ENCODE peak calls at places on chromosomes 5 and 9, in seven cellular contexts. One of them, this sample, is unnamed.
A peak's percentile ranks its signal among the peaks of the same experiment; 100 is the strongest.

GRCh38 chr5:141559481-141559880 is 59.3 kb downstream of the DIAPH1 start:
- DNase-seq in skeletal muscle cell: peak; percentile 57
- DNase-seq in fibroblast of the conjunctiva: no peak
- DNase-seq in germinal center: no peak
- DNase-seq in HuH-7: no peak
- DNase-seq in HTR-8/SVneo: no peak
- DNase-seq in frontal cortex: no peak
- DNase-seq in this sample: no peak

GRCh38 chr5:74334434-74335364 is 305.8 kb downstream of the ENC1 start:
- DNase-seq in skeletal muscle cell: no peak
- DNase-seq in fibroblast of the conjunctiva: no peak
- DNase-seq in germinal center: no peak
- DNase-seq in HuH-7: no peak
- DNase-seq in HTR-8/SVneo: no peak
- DNase-seq in frontal cortex: no peak
- DNase-seq in this sample: no peak

GRCh38 chr9:36346578-36346977 is 53.5 kb downstream of the RNF38 start:
- DNase-seq in skeletal muscle cell: no peak
- DNase-seq in fibroblast of the conjunctiva: no peak
- DNase-seq in germinal center: no peak
- DNase-seq in HuH-7: no peak
- DNase-seq in HTR-8/SVneo: no peak
- DNase-seq in frontal cortex: no peak
- DNase-seq in this sample: no peak

GRCh38 chr5:11277323-11277722 is 516.3 kb upstream of the DAP start:
- DNase-seq in skeletal muscle cell: no peak
- DNase-seq in fibroblast of the conjunctiva: no peak
- DNase-seq in germinal center: no peak
- DNase-seq in HuH-7: no peak
- DNase-seq in HTR-8/SVneo: no peak
- DNase-seq in frontal cortex: no peak
- DNase-seq in this sample: no peak

GRCh38 chr5:39619161-39619818 is 194.5 kb upstream of the DAB2 start:
- DNase-seq in skeletal muscle cell: no peak
- DNase-seq in fibroblast of the conjunctiva: no peak
- DNase-seq in germinal center: no peak
- DNase-seq in HuH-7: no peak
- DNase-seq in HTR-8/SVneo: no peak
- DNase-seq in frontal cortex: no peak
- DNase-seq in this sample: no peak

GRCh38 chr9:113612216-113612747 is 148.8 kb downstream of the RGS3 start:
- DNase-seq in skeletal muscle cell: no peak
- DNase-seq in fibroblast of the conjunctiva: no peak
- DNase-seq in germinal center: no peak
- DNase-seq in HuH-7: no peak
- DNase-seq in HTR-8/SVneo: no peak
- DNase-seq in frontal cortex: no peak
- DNase-seq in this sample: no peak

GRCh38 chr9:4073371-4073770 is 226.5 kb downstream of the GLIS3 start:
- DNase-seq in skeletal muscle cell: no peak
- DNase-seq in fibroblast of the conjunctiva: no peak
- DNase-seq in germinal center: no peak
- DNase-seq in HuH-7: no peak
- DNase-seq in HTR-8/SVneo: no peak
- DNase-seq in frontal cortex: no peak
- DNase-seq in this sample: no peak

GRCh38 chr9:97365634-97366033 is 46.3 kb upstream of the TDRD7 start:
- DNase-seq in skeletal muscle cell: no peak
- DNase-seq in fibroblast of the conjunctiva: no peak
- DNase-seq in germinal center: no peak
- DNase-seq in HuH-7: no peak
- DNase-seq in HTR-8/SVneo: no peak
- DNase-seq in frontal cortex: no peak
- DNase-seq in this sample: no peak

GRCh38 chr9:113573303-113573958 is 109.9 kb downstream of the RGS3 start:
- DNase-seq in skeletal muscle cell: no peak
- DNase-seq in fibroblast of the conjunctiva: no peak
- DNase-seq in germinal center: no peak
- DNase-seq in HuH-7: no peak
- DNase-seq in HTR-8/SVneo: no peak
- DNase-seq in frontal cortex: no peak
- DNase-seq in this sample: no peak

GRCh38 chr9:109017061-109017460 is 3.8 kb upstream of the CTNNAL1 start:
- DNase-seq in skeletal muscle cell: no peak
- DNase-seq in fibroblast of the conjunctiva: no peak
- DNase-seq in germinal center: no peak
- DNase-seq in HuH-7: no peak
- DNase-seq in HTR-8/SVneo: no peak
- DNase-seq in frontal cortex: no peak
- DNase-seq in this sample: no peak

GRCh38 chr9:113581865-113582697 is 118.6 kb downstream of the RGS3 start:
- DNase-seq in skeletal muscle cell: no peak
- DNase-seq in fibroblast of the conjunctiva: peak; percentile 54
- DNase-seq in germinal center: peak; percentile 89
- DNase-seq in HuH-7: no peak
- DNase-seq in HTR-8/SVneo: no peak
- DNase-seq in frontal cortex: peak; percentile 71
- DNase-seq in this sample: peak; percentile 73

GRCh38 chr5:2656186-2656585 is 95.3 kb downstream of the IRX2 start:
- DNase-seq in skeletal muscle cell: peak; percentile 15
- DNase-seq in fibroblast of the conjunctiva: no peak
- DNase-seq in germinal center: no peak
- DNase-seq in HuH-7: no peak
- DNase-seq in HTR-8/SVneo: no peak
- DNase-seq in frontal cortex: no peak
- DNase-seq in this sample: no peak

GRCh38 chr5:115773010-115773580 is 43.4 kb downstream of the CDO1 start:
- DNase-seq in skeletal muscle cell: peak; percentile 31
- DNase-seq in fibroblast of the conjunctiva: no peak
- DNase-seq in germinal center: no peak
- DNase-seq in HuH-7: no peak
- DNase-seq in HTR-8/SVneo: no peak
- DNase-seq in frontal cortex: no peak
- DNase-seq in this sample: no peak

GRCh38 chr5:137099651-137100050 is 399.5 kb downstream of the SPOCK1 start:
- DNase-seq in skeletal muscle cell: no peak
- DNase-seq in fibroblast of the conjunctiva: no peak
- DNase-seq in germinal center: no peak
- DNase-seq in HuH-7: no peak
- DNase-seq in HTR-8/SVneo: no peak
- DNase-seq in frontal cortex: no peak
- DNase-seq in this sample: no peak

GRCh38 chr9:113993838-113994540 is 84.1 kb downstream of the AMBP start:
- DNase-seq in skeletal muscle cell: peak; percentile 35
- DNase-seq in fibroblast of the conjunctiva: peak; percentile 51
- DNase-seq in germinal center: no peak
- DNase-seq in HuH-7: no peak
- DNase-seq in HTR-8/SVneo: no peak
- DNase-seq in frontal cortex: peak; percentile 72
- DNase-seq in this sample: peak; percentile 73

GRCh38 chr5:137370511-137371071 is 128.5 kb downstream of the SPOCK1 start:
- DNase-seq in skeletal muscle cell: no peak
- DNase-seq in fibroblast of the conjunctiva: no peak
- DNase-seq in germinal center: no peak
- DNase-seq in HuH-7: no peak
- DNase-seq in HTR-8/SVneo: peak; percentile 35
- DNase-seq in frontal cortex: no peak
- DNase-seq in this sample: no peak

GRCh38 chr9:100088202-100088601 is 10.6 kb downstream of the ERP44 start:
- DNase-seq in skeletal muscle cell: no peak
- DNase-seq in fibroblast of the conjunctiva: no peak
- DNase-seq in germinal center: no peak
- DNase-seq in HuH-7: no peak
- DNase-seq in HTR-8/SVneo: no peak
- DNase-seq in frontal cortex: no peak
- DNase-seq in this sample: no peak

GRCh38 chr5:50808406-50808805 is 142.0 kb downstream of the PARP8 start:
- DNase-seq in skeletal muscle cell: no peak
- DNase-seq in fibroblast of the conjunctiva: no peak
- DNase-seq in germinal center: no peak
- DNase-seq in HuH-7: no peak
- DNase-seq in HTR-8/SVneo: no peak
- DNase-seq in frontal cortex: no peak
- DNase-seq in this sample: no peak

GRCh38 chr9:99253134-99253533 is 31.1 kb downstream of the SEC61B start:
- DNase-seq in skeletal muscle cell: no peak
- DNase-seq in fibroblast of the conjunctiva: no peak
- DNase-seq in germinal center: no peak
- DNase-seq in HuH-7: no peak
- DNase-seq in HTR-8/SVneo: no peak
- DNase-seq in frontal cortex: no peak
- DNase-seq in this sample: no peak

GRCh38 chr5:37773809-37774208 is 66.0 kb downstream of the GDNF start:
- DNase-seq in skeletal muscle cell: no peak
- DNase-seq in fibroblast of the conjunctiva: no peak
- DNase-seq in germinal center: no peak
- DNase-seq in HuH-7: no peak
- DNase-seq in HTR-8/SVneo: no peak
- DNase-seq in frontal cortex: no peak
- DNase-seq in this sample: no peak

GRCh38 chr5:137217599-137218200 is 281.4 kb downstream of the SPOCK1 start:
- DNase-seq in skeletal muscle cell: no peak
- DNase-seq in fibroblast of the conjunctiva: no peak
- DNase-seq in germinal center: no peak
- DNase-seq in HuH-7: no peak
- DNase-seq in HTR-8/SVneo: no peak
- DNase-seq in frontal cortex: no peak
- DNase-seq in this sample: no peak

GRCh38 chr5:171478946-171479775 is 59.7 kb downstream of the FGF18 start:
- DNase-seq in skeletal muscle cell: no peak
- DNase-seq in fibroblast of the conjunctiva: no peak
- DNase-seq in germinal center: no peak
- DNase-seq in HuH-7: no peak
- DNase-seq in HTR-8/SVneo: no peak
- DNase-seq in frontal cortex: no peak
- DNase-seq in this sample: no peak

GRCh38 chr9:14186096-14186495 is 127.8 kb downstream of the NFIB start:
- DNase-seq in skeletal muscle cell: no peak
- DNase-seq in fibroblast of the conjunctiva: no peak
- DNase-seq in germinal center: no peak
- DNase-seq in HuH-7: no peak
- DNase-seq in HTR-8/SVneo: no peak
- DNase-seq in frontal cortex: no peak
- DNase-seq in this sample: no peak

GRCh38 chr9:126468141-126468825 is 141.7 kb downstream of the MVB12B start:
- DNase-seq in skeletal muscle cell: no peak
- DNase-seq in fibroblast of the conjunctiva: no peak
- DNase-seq in germinal center: no peak
- DNase-seq in HuH-7: no peak
- DNase-seq in HTR-8/SVneo: no peak
- DNase-seq in frontal cortex: no peak
- DNase-seq in this sample: no peak

GRCh38 chr9:124139001-124139400 is 118.7 kb upstream of the NEK6 start:
- DNase-seq in skeletal muscle cell: peak; percentile 63
- DNase-seq in fibroblast of the conjunctiva: peak; percentile 29
- DNase-seq in germinal center: no peak
- DNase-seq in HuH-7: no peak
- DNase-seq in HTR-8/SVneo: no peak
- DNase-seq in frontal cortex: no peak
- DNase-seq in this sample: no peak

GRCh38 chr9:114310471-114311450 is 12.1 kb upstream of the ORM1 start:
- DNase-seq in skeletal muscle cell: no peak
- DNase-seq in fibroblast of the conjunctiva: no peak
- DNase-seq in germinal center: no peak
- DNase-seq in HuH-7: no peak
- DNase-seq in HTR-8/SVneo: no peak
- DNase-seq in frontal cortex: no peak
- DNase-seq in this sample: no peak